ENCODE peak calls at places on chromosomes 5 and 9, in ten cellular contexts. One of them, this sample, is unnamed.

GRCh38 chr9:77826621-77827020 is 178.5 kb upstream of the GNA14 start:
- DNase-seq in H9: no peak
- DNase-seq in endodermal cell: no peak
- DNase-seq in gastrocnemius medialis: no peak
- DNase-seq in mesothelial cell of epicardium: no peak
- DNase-seq in CD8-positive, alpha-beta T cell: no peak
- DNase-seq in psoas muscle: no peak
- DNase-seq in MCF 10A: no peak
- DNase-seq in mammary epithelial cell: no peak
- DNase-seq in GM20000: no peak
- DNase-seq in this sample: no peak

GRCh38 chr5:135313946-135314345 is 85.1 kb downstream of the MACROH2A1 start:
- DNase-seq in H9: peak
- DNase-seq in endodermal cell: peak
- DNase-seq in gastrocnemius medialis: no peak
- DNase-seq in mesothelial cell of epicardium: no peak
- DNase-seq in CD8-positive, alpha-beta T cell: no peak
- DNase-seq in psoas muscle: no peak
- DNase-seq in MCF 10A: no peak
- DNase-seq in mammary epithelial cell: no peak
- DNase-seq in GM20000: no peak
- DNase-seq in this sample: no peak

GRCh38 chr9:132041825-132042224 is 37.8 kb downstream of the MED27 start:
- DNase-seq in H9: no peak
- DNase-seq in endodermal cell: no peak
- DNase-seq in gastrocnemius medialis: no peak
- DNase-seq in mesothelial cell of epicardium: no peak
- DNase-seq in CD8-positive, alpha-beta T cell: no peak
- DNase-seq in psoas muscle: no peak
- DNase-seq in MCF 10A: no peak
- DNase-seq in mammary epithelial cell: no peak
- DNase-seq in GM20000: no peak
- DNase-seq in this sample: no peak

GRCh38 chr5:81971086-81971693 is 633 bp upstream of the ATG10 start:
- DNase-seq in H9: no peak
- DNase-seq in endodermal cell: no peak
- DNase-seq in gastrocnemius medialis: no peak
- DNase-seq in mesothelial cell of epicardium: no peak
- DNase-seq in CD8-positive, alpha-beta T cell: no peak
- DNase-seq in psoas muscle: no peak
- DNase-seq in MCF 10A: peak
- DNase-seq in mammary epithelial cell: no peak
- DNase-seq in GM20000: peak
- DNase-seq in this sample: no peak

GRCh38 chr9:27125030-27125429 is 16.0 kb downstream of the TEK start:
- DNase-seq in H9: no peak
- DNase-seq in endodermal cell: no peak
- DNase-seq in gastrocnemius medialis: peak
- DNase-seq in mesothelial cell of epicardium: no peak
- DNase-seq in CD8-positive, alpha-beta T cell: no peak
- DNase-seq in psoas muscle: peak
- DNase-seq in MCF 10A: peak
- DNase-seq in mammary epithelial cell: peak
- DNase-seq in GM20000: no peak
- DNase-seq in this sample: no peak

GRCh38 chr9:33719581-33720374 is 75.6 kb upstream of the PRSS3 start:
- DNase-seq in H9: peak
- DNase-seq in endodermal cell: peak
- DNase-seq in gastrocnemius medialis: no peak
- DNase-seq in mesothelial cell of epicardium: no peak
- DNase-seq in CD8-positive, alpha-beta T cell: no peak
- DNase-seq in psoas muscle: no peak
- DNase-seq in MCF 10A: peak
- DNase-seq in mammary epithelial cell: peak
- DNase-seq in GM20000: peak
- DNase-seq in this sample: no peak

GRCh38 chr5:135238622-135239460 is 160.2 kb downstream of the MACROH2A1 start:
- DNase-seq in H9: peak
- DNase-seq in endodermal cell: peak
- DNase-seq in gastrocnemius medialis: no peak
- DNase-seq in mesothelial cell of epicardium: no peak
- DNase-seq in CD8-positive, alpha-beta T cell: no peak
- DNase-seq in psoas muscle: no peak
- DNase-seq in MCF 10A: no peak
- DNase-seq in mammary epithelial cell: no peak
- DNase-seq in GM20000: no peak
- DNase-seq in this sample: no peak

GRCh38 chr9:117448066-117448465 is 33.2 kb upstream of the ASTN2 start:
- DNase-seq in H9: no peak
- DNase-seq in endodermal cell: no peak
- DNase-seq in gastrocnemius medialis: no peak
- DNase-seq in mesothelial cell of epicardium: no peak
- DNase-seq in CD8-positive, alpha-beta T cell: no peak
- DNase-seq in psoas muscle: no peak
- DNase-seq in MCF 10A: peak
- DNase-seq in mammary epithelial cell: no peak
- DNase-seq in GM20000: no peak
- DNase-seq in this sample: no peak

GRCh38 chr9:132753593-132753880 is 83.3 kb downstream of the GTF3C4 start:
- DNase-seq in H9: no peak
- DNase-seq in endodermal cell: peak
- DNase-seq in gastrocnemius medialis: no peak
- DNase-seq in mesothelial cell of epicardium: no peak
- DNase-seq in CD8-positive, alpha-beta T cell: no peak
- DNase-seq in psoas muscle: no peak
- DNase-seq in MCF 10A: no peak
- DNase-seq in mammary epithelial cell: no peak
- DNase-seq in GM20000: no peak
- DNase-seq in this sample: no peak

GRCh38 chr5:159257007-159257406 is 6.1 kb upstream of the UBLCP1 start:
- DNase-seq in H9: no peak
- DNase-seq in endodermal cell: no peak
- DNase-seq in gastrocnemius medialis: no peak
- DNase-seq in mesothelial cell of epicardium: no peak
- DNase-seq in CD8-positive, alpha-beta T cell: no peak
- DNase-seq in psoas muscle: no peak
- DNase-seq in MCF 10A: no peak
- DNase-seq in mammary epithelial cell: no peak
- DNase-seq in GM20000: no peak
- DNase-seq in this sample: no peak

GRCh38 chr5:103389846-103390245 is 131.3 kb downstream of the MACIR start:
- DNase-seq in H9: no peak
- DNase-seq in endodermal cell: no peak
- DNase-seq in gastrocnemius medialis: no peak
- DNase-seq in mesothelial cell of epicardium: no peak
- DNase-seq in CD8-positive, alpha-beta T cell: no peak
- DNase-seq in psoas muscle: no peak
- DNase-seq in MCF 10A: no peak
- DNase-seq in mammary epithelial cell: no peak
- DNase-seq in GM20000: no peak
- DNase-seq in this sample: no peak

GRCh38 chr5:103394676-103395075 is 136.1 kb downstream of the MACIR start:
- DNase-seq in H9: no peak
- DNase-seq in endodermal cell: no peak
- DNase-seq in gastrocnemius medialis: no peak
- DNase-seq in mesothelial cell of epicardium: no peak
- DNase-seq in CD8-positive, alpha-beta T cell: no peak
- DNase-seq in psoas muscle: no peak
- DNase-seq in MCF 10A: no peak
- DNase-seq in mammary epithelial cell: no peak
- DNase-seq in GM20000: no peak
- DNase-seq in this sample: no peak

GRCh38 chr5:103389362-103389761 is 130.8 kb downstream of the MACIR start:
- DNase-seq in H9: no peak
- DNase-seq in endodermal cell: no peak
- DNase-seq in gastrocnemius medialis: no peak
- DNase-seq in mesothelial cell of epicardium: no peak
- DNase-seq in CD8-positive, alpha-beta T cell: no peak
- DNase-seq in psoas muscle: no peak
- DNase-seq in MCF 10A: no peak
- DNase-seq in mammary epithelial cell: no peak
- DNase-seq in GM20000: no peak
- DNase-seq in this sample: no peak

GRCh38 chr5:103391659-103392058 is 133.1 kb downstream of the MACIR start:
- DNase-seq in H9: no peak
- DNase-seq in endodermal cell: no peak
- DNase-seq in gastrocnemius medialis: no peak
- DNase-seq in mesothelial cell of epicardium: no peak
- DNase-seq in CD8-positive, alpha-beta T cell: no peak
- DNase-seq in psoas muscle: no peak
- DNase-seq in MCF 10A: no peak
- DNase-seq in mammary epithelial cell: no peak
- DNase-seq in GM20000: no peak
- DNase-seq in this sample: no peak

GRCh38 chr5:103393131-103393754 is 134.7 kb downstream of the MACIR start:
- DNase-seq in H9: peak
- DNase-seq in endodermal cell: peak
- DNase-seq in gastrocnemius medialis: peak
- DNase-seq in mesothelial cell of epicardium: no peak
- DNase-seq in CD8-positive, alpha-beta T cell: no peak
- DNase-seq in psoas muscle: no peak
- DNase-seq in MCF 10A: no peak
- DNase-seq in mammary epithelial cell: no peak
- DNase-seq in GM20000: no peak
- DNase-seq in this sample: no peak
- TF ChIP-seq CTCF in H9: peak
- TF ChIP-seq CTCF in endodermal cell: peak
- TF ChIP-seq CTCF in gastrocnemius medialis: no peak
- TF ChIP-seq CTCF in mesothelial cell of epicardium: no peak
- TF ChIP-seq CTCF in CD8-positive, alpha-beta T cell: no peak
- TF ChIP-seq CTCF in psoas muscle: peak
- TF ChIP-seq CTCF in MCF 10A: no peak
- TF ChIP-seq CTCF in mammary epithelial cell: no peak
- TF ChIP-seq CTCF in GM20000: no peak
- TF ChIP-seq CTCF in this sample: no peak

GRCh38 chr5:141598389-141599360 is 20.1 kb downstream of the DIAPH1 start:
- DNase-seq in H9: no peak
- DNase-seq in endodermal cell: no peak
- DNase-seq in gastrocnemius medialis: no peak
- DNase-seq in mesothelial cell of epicardium: no peak
- DNase-seq in CD8-positive, alpha-beta T cell: no peak
- DNase-seq in psoas muscle: no peak
- DNase-seq in MCF 10A: no peak
- DNase-seq in mammary epithelial cell: peak
- DNase-seq in GM20000: no peak
- DNase-seq in this sample: no peak
- TF ChIP-seq CTCF in H9: no peak
- TF ChIP-seq CTCF in endodermal cell: no peak
- TF ChIP-seq CTCF in gastrocnemius medialis: no peak
- TF ChIP-seq CTCF in mesothelial cell of epicardium: no peak
- TF ChIP-seq CTCF in CD8-positive, alpha-beta T cell: no peak
- TF ChIP-seq CTCF in psoas muscle: no peak
- TF ChIP-seq CTCF in MCF 10A: no peak
- TF ChIP-seq CTCF in mammary epithelial cell: no peak
- TF ChIP-seq CTCF in GM20000: no peak
- TF ChIP-seq CTCF in this sample: no peak

DNA sequence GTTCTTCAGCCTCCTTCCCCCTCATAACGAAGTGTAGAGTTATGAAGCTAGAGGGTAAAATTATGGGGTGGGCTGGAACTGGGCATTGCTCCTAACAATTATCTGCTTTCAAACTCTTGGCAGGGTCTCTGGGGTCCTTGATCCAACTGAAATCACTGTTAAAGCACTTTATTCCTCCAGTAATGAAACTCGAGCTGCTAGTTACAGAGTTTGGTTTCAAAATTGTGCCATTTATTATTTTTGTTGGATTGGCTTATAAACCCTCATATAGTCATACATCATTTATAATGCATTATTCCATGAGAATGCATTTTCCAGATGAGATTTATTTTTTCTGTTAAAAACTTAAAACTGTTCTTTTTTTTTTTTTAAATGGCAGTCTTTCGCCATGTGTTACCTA is 158.5 kb downstream of the RGS3 start:
- DNase-seq in H9: no peak
- DNase-seq in endodermal cell: peak
- DNase-seq in gastrocnemius medialis: no peak
- DNase-seq in mesothelial cell of epicardium: no peak
- DNase-seq in CD8-positive, alpha-beta T cell: no peak
- DNase-seq in psoas muscle: no peak
- DNase-seq in MCF 10A: no peak
- DNase-seq in mammary epithelial cell: no peak
- DNase-seq in GM20000: no peak
- DNase-seq in this sample: no peak
- TF ChIP-seq CTCF in H9: no peak
- TF ChIP-seq CTCF in endodermal cell: no peak
- TF ChIP-seq CTCF in gastrocnemius medialis: no peak
- TF ChIP-seq CTCF in mesothelial cell of epicardium: no peak
- TF ChIP-seq CTCF in CD8-positive, alpha-beta T cell: no peak
- TF ChIP-seq CTCF in psoas muscle: no peak
- TF ChIP-seq CTCF in MCF 10A: no peak
- TF ChIP-seq CTCF in mammary epithelial cell: no peak
- TF ChIP-seq CTCF in GM20000: no peak
- TF ChIP-seq CTCF in this sample: no peak

GRCh38 chr9:135415586-135415985 is 64.0 kb upstream of the PPP1R26 start:
- DNase-seq in H9: no peak
- DNase-seq in endodermal cell: no peak
- DNase-seq in gastrocnemius medialis: no peak
- DNase-seq in mesothelial cell of epicardium: no peak
- DNase-seq in CD8-positive, alpha-beta T cell: no peak
- DNase-seq in psoas muscle: no peak
- DNase-seq in MCF 10A: no peak
- DNase-seq in mammary epithelial cell: no peak
- DNase-seq in GM20000: no peak
- DNase-seq in this sample: no peak

GRCh38 chr9:135414293-135414692 is 65.3 kb upstream of the PPP1R26 start:
- DNase-seq in H9: no peak
- DNase-seq in endodermal cell: no peak
- DNase-seq in gastrocnemius medialis: no peak
- DNase-seq in mesothelial cell of epicardium: no peak
- DNase-seq in CD8-positive, alpha-beta T cell: no peak
- DNase-seq in psoas muscle: no peak
- DNase-seq in MCF 10A: peak
- DNase-seq in mammary epithelial cell: peak
- DNase-seq in GM20000: no peak
- DNase-seq in this sample: no peak

GRCh38 chr9:135413461-135413860 is 66.1 kb upstream of the PPP1R26 start:
- DNase-seq in H9: no peak
- DNase-seq in endodermal cell: peak
- DNase-seq in gastrocnemius medialis: no peak
- DNase-seq in mesothelial cell of epicardium: no peak
- DNase-seq in CD8-positive, alpha-beta T cell: no peak
- DNase-seq in psoas muscle: no peak
- DNase-seq in MCF 10A: no peak
- DNase-seq in mammary epithelial cell: no peak
- DNase-seq in GM20000: no peak
- DNase-seq in this sample: no peak

GRCh38 chr9:135410831-135411473 is 68.6 kb upstream of the PPP1R26 start:
- DNase-seq in H9: peak
- DNase-seq in endodermal cell: peak
- DNase-seq in gastrocnemius medialis: no peak
- DNase-seq in mesothelial cell of epicardium: no peak
- DNase-seq in CD8-positive, alpha-beta T cell: no peak
- DNase-seq in psoas muscle: no peak
- DNase-seq in MCF 10A: no peak
- DNase-seq in mammary epithelial cell: no peak
- DNase-seq in GM20000: no peak
- DNase-seq in this sample: no peak

DNA sequence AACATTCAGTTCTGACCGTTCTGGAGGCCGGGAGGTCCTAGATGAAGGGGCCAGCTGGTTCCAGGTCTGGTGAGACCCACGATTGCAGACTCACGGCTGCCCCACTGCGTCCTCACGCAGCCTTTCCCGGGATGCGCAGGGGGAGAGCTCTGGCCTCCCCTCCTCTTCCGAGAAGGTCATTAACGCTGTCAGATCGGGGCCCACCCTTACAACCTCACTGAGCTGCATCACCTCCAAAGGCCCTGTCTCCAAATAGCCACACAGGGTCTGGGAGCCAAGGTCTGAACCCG is 66.6 kb upstream of the PPP1R26 start:
- DNase-seq in H9: no peak
- DNase-seq in endodermal cell: no peak
- DNase-seq in gastrocnemius medialis: no peak
- DNase-seq in mesothelial cell of epicardium: no peak
- DNase-seq in CD8-positive, alpha-beta T cell: no peak
- DNase-seq in psoas muscle: no peak
- DNase-seq in MCF 10A: no peak
- DNase-seq in mammary epithelial cell: no peak
- DNase-seq in GM20000: no peak
- DNase-seq in this sample: no peak
- TF ChIP-seq CTCF in H9: no peak
- TF ChIP-seq CTCF in endodermal cell: no peak
- TF ChIP-seq CTCF in gastrocnemius medialis: no peak
- TF ChIP-seq CTCF in mesothelial cell of epicardium: no peak
- TF ChIP-seq CTCF in CD8-positive, alpha-beta T cell: no peak
- TF ChIP-seq CTCF in psoas muscle: no peak
- TF ChIP-seq CTCF in MCF 10A: no peak
- TF ChIP-seq CTCF in mammary epithelial cell: no peak
- TF ChIP-seq CTCF in GM20000: no peak
- TF ChIP-seq CTCF in this sample: no peak

This sample was measured in omental fat pad.